ENCODE peak calls at places on chromosome 13, in six cellular contexts. One of them, this sample, is unnamed.

GRCh38 chr13:73677041-73677589 is 457.1 kb downstream of the KLF12 start:
- DNase-seq in psoas muscle: no peak
- DNase-seq in tibial nerve: no peak
- DNase-seq in hepatocyte: peak; percentile 18
- DNase-seq in CD8-positive, alpha-beta T cell: no peak
- DNase-seq in uterus: no peak
- DNase-seq in this sample: no peak

GRCh38 chr13:95193509-95194230 is 107.6 kb downstream of the ABCC4 start:
- DNase-seq in psoas muscle: no peak
- DNase-seq in tibial nerve: no peak
- DNase-seq in CD8-positive, alpha-beta T cell: no peak
- DNase-seq in hepatocyte: no peak
- DNase-seq in uterus: no peak
- DNase-seq in this sample: no peak

GRCh38 chr13:109088528-109088927 is 459.1 kb downstream of the MYO16 start:
- DNase-seq in psoas muscle: no peak
- DNase-seq in CD8-positive, alpha-beta T cell: no peak
- DNase-seq in hepatocyte: no peak
- DNase-seq in tibial nerve: no peak
- DNase-seq in uterus: no peak
- DNase-seq in this sample: no peak

GRCh38 chr13:94595006-94595942 is 678 bp downstream of the TGDS start:
- DNase-seq in tibial nerve: no peak
- DNase-seq in CD8-positive, alpha-beta T cell: peak; percentile 45
- DNase-seq in uterus: no peak
- DNase-seq in psoas muscle: peak; percentile 55
- DNase-seq in hepatocyte: peak; percentile 34
- DNase-seq in this sample: no peak

GRCh38 chr13:34070006-34070405 is 252.1 kb downstream of the RFC3 start:
- DNase-seq in psoas muscle: no peak
- DNase-seq in tibial nerve: no peak
- DNase-seq in uterus: no peak
- DNase-seq in CD8-positive, alpha-beta T cell: no peak
- DNase-seq in hepatocyte: no peak
- DNase-seq in this sample: no peak

GRCh38 chr13:78657699-78658629 is 991 bp downstream of the OBI1 start:
- DNase-seq in tibial nerve: no peak
- DNase-seq in CD8-positive, alpha-beta T cell: no peak
- DNase-seq in psoas muscle: no peak
- DNase-seq in hepatocyte: no peak
- DNase-seq in uterus: no peak
- DNase-seq in this sample: no peak

GRCh38 chr13:21637296-21637695 is 33.3 kb upstream of the MICU2 start:
- DNase-seq in CD8-positive, alpha-beta T cell: peak; percentile 33
- DNase-seq in tibial nerve: no peak
- DNase-seq in uterus: no peak
- DNase-seq in psoas muscle: no peak
- DNase-seq in hepatocyte: peak; percentile 43
- DNase-seq in this sample: peak; percentile 46

GRCh38 chr13:51794959-51795358 is 9.0 kb downstream of the DHRS12 start:
- DNase-seq in tibial nerve: no peak
- DNase-seq in uterus: no peak
- DNase-seq in CD8-positive, alpha-beta T cell: no peak
- DNase-seq in hepatocyte: no peak
- DNase-seq in psoas muscle: no peak
- DNase-seq in this sample: no peak

GRCh38 chr13:105336706-105337582 is 1198.5 kb downstream of the EFNB2 start:
- DNase-seq in hepatocyte: no peak
- DNase-seq in uterus: no peak
- DNase-seq in psoas muscle: no peak
- DNase-seq in CD8-positive, alpha-beta T cell: no peak
- DNase-seq in tibial nerve: no peak
- DNase-seq in this sample: no peak

GRCh38 chr13:64278493-64278892 is 2862.8 kb upstream of the PCDH20 start:
- DNase-seq in uterus: no peak
- DNase-seq in hepatocyte: no peak
- DNase-seq in psoas muscle: no peak
- DNase-seq in CD8-positive, alpha-beta T cell: no peak
- DNase-seq in tibial nerve: no peak
- DNase-seq in this sample: no peak

GRCh38 chr13:27120811-27121210 is 50.8 kb downstream of the USP12 start:
- DNase-seq in CD8-positive, alpha-beta T cell: no peak
- DNase-seq in hepatocyte: no peak
- DNase-seq in tibial nerve: no peak
- DNase-seq in uterus: no peak
- DNase-seq in psoas muscle: no peak
- DNase-seq in this sample: no peak

GRCh38 chr13:77176350-77176749 is 149.4 kb upstream of the FBXL3 start:
- DNase-seq in tibial nerve: no peak
- DNase-seq in uterus: no peak
- DNase-seq in hepatocyte: no peak
- DNase-seq in CD8-positive, alpha-beta T cell: no peak
- DNase-seq in psoas muscle: no peak
- DNase-seq in this sample: no peak

GRCh38 chr13:95256086-95256485 is 45.2 kb downstream of the ABCC4 start:
- DNase-seq in psoas muscle: no peak
- DNase-seq in hepatocyte: no peak
- DNase-seq in tibial nerve: no peak
- DNase-seq in CD8-positive, alpha-beta T cell: no peak
- DNase-seq in uterus: no peak
- DNase-seq in this sample: no peak

DNA sequence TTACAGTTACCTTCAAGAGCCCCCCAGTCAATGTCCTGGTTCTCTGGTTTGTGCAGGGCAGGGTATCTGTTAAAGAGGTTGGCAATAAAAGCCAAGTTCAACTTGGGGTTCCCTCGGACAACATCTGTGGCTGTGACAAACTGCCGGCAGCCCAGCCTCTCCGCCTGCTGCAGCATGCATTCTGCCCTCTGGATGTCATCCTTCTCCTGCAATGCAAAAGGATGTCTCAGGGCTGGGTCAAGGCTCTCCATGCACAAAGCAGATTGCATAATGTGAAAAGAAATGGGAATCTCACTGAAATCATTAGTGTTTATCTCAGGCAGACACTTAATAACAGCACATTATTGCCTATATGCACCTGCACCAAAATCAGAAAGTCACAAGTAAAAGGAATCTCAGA is 35.1 kb downstream of the LCP1 start:
- DNase-seq in hepatocyte: peak; percentile 52
- DNase-seq in tibial nerve: no peak
- DNase-seq in CD8-positive, alpha-beta T cell: no peak
- DNase-seq in psoas muscle: no peak
- DNase-seq in uterus: no peak
- DNase-seq in this sample: no peak
- TF ChIP-seq CTCF in hepatocyte: peak; percentile 52
- TF ChIP-seq CTCF in tibial nerve: no peak
- TF ChIP-seq CTCF in CD8-positive, alpha-beta T cell: no peak
- TF ChIP-seq CTCF in psoas muscle: no peak
- TF ChIP-seq CTCF in uterus: no peak
- TF ChIP-seq CTCF in this sample: no peak

DNA sequence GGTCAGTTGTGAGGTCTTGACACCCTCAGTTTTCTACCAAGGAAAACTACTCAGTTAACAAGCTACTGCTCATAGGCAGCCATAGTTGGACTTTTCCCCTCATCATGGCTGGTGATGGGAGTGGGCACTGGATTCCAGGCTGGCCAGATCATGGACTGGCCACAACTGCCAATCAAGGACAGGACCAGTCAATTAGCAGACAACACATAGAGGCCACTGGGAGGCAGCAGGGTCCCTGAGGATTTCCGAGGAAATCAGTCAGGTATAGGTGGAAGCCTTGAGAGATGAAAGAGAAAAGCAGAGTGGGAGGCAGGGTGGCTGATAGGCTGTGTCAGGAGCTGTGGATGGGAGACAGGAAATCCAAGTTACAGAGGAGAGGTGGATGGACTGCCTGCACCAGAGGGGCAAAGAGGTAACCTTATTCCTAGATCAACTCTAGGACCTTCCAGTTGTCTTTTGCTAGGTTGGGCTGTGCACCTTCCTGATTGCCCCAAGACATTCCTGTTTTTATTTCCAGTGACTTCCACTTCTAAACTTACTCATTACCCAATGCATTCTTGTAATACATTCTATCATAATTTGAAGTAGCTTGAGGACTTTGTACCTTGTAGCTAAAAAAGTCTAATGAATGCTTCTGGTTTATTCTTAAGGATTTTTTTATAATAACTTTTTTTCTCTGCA is 361.8 kb downstream of the KCNRG start:
- DNase-seq in CD8-positive, alpha-beta T cell: no peak
- DNase-seq in psoas muscle: peak; percentile 58
- DNase-seq in uterus: no peak
- DNase-seq in tibial nerve: no peak
- DNase-seq in hepatocyte: no peak
- DNase-seq in this sample: no peak
- TF ChIP-seq CTCF in CD8-positive, alpha-beta T cell: no peak
- TF ChIP-seq CTCF in psoas muscle: peak; percentile 32
- TF ChIP-seq CTCF in uterus: no peak
- TF ChIP-seq CTCF in tibial nerve: no peak
- TF ChIP-seq CTCF in hepatocyte: no peak
- TF ChIP-seq CTCF in this sample: no peak

DNA sequence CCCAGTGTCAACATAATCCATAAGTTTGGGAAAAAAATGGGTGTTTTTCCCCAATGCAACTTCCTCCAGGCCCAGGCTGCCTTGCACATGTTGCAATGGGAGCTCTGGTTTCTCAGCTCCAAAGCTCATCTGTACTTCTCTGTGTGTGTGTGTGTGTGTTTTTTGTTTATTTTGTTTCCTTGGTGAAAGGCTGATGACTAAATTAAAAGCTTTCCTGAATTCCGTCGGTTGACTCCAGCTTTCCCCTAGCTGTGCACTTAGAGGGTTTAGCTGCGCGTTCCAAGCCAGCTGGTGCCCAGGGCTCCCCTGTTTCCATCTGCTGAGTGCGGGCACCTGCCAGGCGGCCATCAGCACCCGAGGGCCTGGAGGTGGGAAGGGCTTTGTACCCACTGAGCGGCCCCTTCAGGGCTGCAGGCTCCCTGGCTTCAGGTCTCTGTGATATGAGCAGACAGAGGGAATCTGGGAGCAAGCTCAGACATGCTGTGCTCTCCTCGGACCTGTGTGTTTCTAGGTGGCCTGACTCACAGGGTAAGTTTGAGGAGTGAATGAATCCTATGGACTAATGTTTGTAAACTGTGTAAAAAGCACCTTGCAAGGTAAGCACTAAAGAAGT is 129.1 kb upstream of the SOX1 start:
- DNase-seq in hepatocyte: no peak
- DNase-seq in tibial nerve: no peak
- DNase-seq in CD8-positive, alpha-beta T cell: no peak
- DNase-seq in uterus: no peak
- DNase-seq in psoas muscle: no peak
- DNase-seq in this sample: no peak
- TF ChIP-seq CTCF in hepatocyte: no peak
- TF ChIP-seq CTCF in tibial nerve: no peak
- TF ChIP-seq CTCF in CD8-positive, alpha-beta T cell: no peak
- TF ChIP-seq CTCF in uterus: no peak
- TF ChIP-seq CTCF in psoas muscle: no peak
- TF ChIP-seq CTCF in this sample: no peak

GRCh38 chr13:76038920-76039716 is 403.0 kb downstream of the LMO7 start:
- DNase-seq in psoas muscle: no peak
- DNase-seq in uterus: no peak
- DNase-seq in CD8-positive, alpha-beta T cell: no peak
- DNase-seq in hepatocyte: no peak
- DNase-seq in tibial nerve: no peak
- DNase-seq in this sample: no peak
- TF ChIP-seq CTCF in psoas muscle: no peak
- TF ChIP-seq CTCF in uterus: no peak
- TF ChIP-seq CTCF in CD8-positive, alpha-beta T cell: no peak
- TF ChIP-seq CTCF in hepatocyte: no peak
- TF ChIP-seq CTCF in tibial nerve: no peak
- TF ChIP-seq CTCF in this sample: no peak

GRCh38 chr13:19152403-19152802 is 29.2 kb downstream of the TUBA3C start:
- DNase-seq in hepatocyte: no peak
- DNase-seq in CD8-positive, alpha-beta T cell: no peak
- DNase-seq in psoas muscle: no peak
- DNase-seq in tibial nerve: no peak
- DNase-seq in uterus: no peak
- DNase-seq in this sample: no peak

GRCh38 chr13:19151581-19152263 is 29.9 kb downstream of the TUBA3C start:
- DNase-seq in CD8-positive, alpha-beta T cell: no peak
- DNase-seq in tibial nerve: no peak
- DNase-seq in psoas muscle: no peak
- DNase-seq in uterus: no peak
- DNase-seq in hepatocyte: no peak
- DNase-seq in this sample: no peak

GRCh38 chr13:19150712-19151228 is 30.9 kb downstream of the TUBA3C start:
- DNase-seq in psoas muscle: peak; percentile 66
- DNase-seq in tibial nerve: no peak
- DNase-seq in hepatocyte: no peak
- DNase-seq in CD8-positive, alpha-beta T cell: no peak
- DNase-seq in uterus: peak; percentile 29
- DNase-seq in this sample: no peak

GRCh38 chr13:19150226-19150625 is 31.4 kb downstream of the TUBA3C start:
- DNase-seq in uterus: no peak
- DNase-seq in tibial nerve: no peak
- DNase-seq in hepatocyte: no peak
- DNase-seq in psoas muscle: no peak
- DNase-seq in CD8-positive, alpha-beta T cell: no peak
- DNase-seq in this sample: no peak

DNA sequence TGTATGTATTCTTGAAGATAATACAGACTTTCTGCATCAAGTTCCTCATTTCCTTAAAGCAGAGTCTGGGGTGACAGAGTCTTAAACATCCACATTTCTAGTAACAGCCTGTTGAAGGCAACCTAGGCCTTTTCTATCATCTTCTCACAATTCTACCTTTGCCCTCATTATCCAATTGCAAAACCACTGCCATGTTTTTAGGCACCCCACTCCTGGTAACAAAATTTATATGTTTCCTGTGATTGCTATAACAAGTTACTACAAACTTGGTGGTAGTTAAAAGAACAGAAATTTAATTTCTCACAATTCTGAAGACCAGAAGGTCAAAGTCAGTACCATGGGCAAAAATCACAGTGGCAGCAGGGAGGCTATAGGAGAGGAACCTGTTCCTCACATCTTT is 33.1 kb downstream of the TUBA3C start:
- DNase-seq in CD8-positive, alpha-beta T cell: no peak
- DNase-seq in hepatocyte: no peak
- DNase-seq in uterus: no peak
- DNase-seq in psoas muscle: no peak
- DNase-seq in tibial nerve: no peak
- DNase-seq in this sample: no peak
- TF ChIP-seq CTCF in CD8-positive, alpha-beta T cell: no peak
- TF ChIP-seq CTCF in hepatocyte: no peak
- TF ChIP-seq CTCF in uterus: no peak
- TF ChIP-seq CTCF in psoas muscle: no peak
- TF ChIP-seq CTCF in tibial nerve: no peak
- TF ChIP-seq CTCF in this sample: no peak

This sample was measured in omental fat pad.